ENCODE peak calls at places on chromosome 15, in four cellular contexts. R is HAP-1, V is thoracic aorta, J is kidney. T is an unnamed sample.

GRCh38 chr15:38996111-38996541 is 431.5 kb upstream of the RASGRP1 start:
- DNase-seq in R (no peak), V (no peak), J (no peak), T (no peak)

GRCh38 chr15:69280783-69281182 is 17.9 kb upstream of the PAQR5 start:
- DNase-seq in R (no peak), V (no peak), J (no peak), T (no peak)

GRCh38 chr15:89416339-89417183 is 79.8 kb downstream of the RHCG start:
- DNase-seq in R (peak; percentile 91), V (no peak), J (no peak), T (peak; percentile 80)

GRCh38 chr15:25170113-25170731 is 215.4 kb downstream of the SNRPN start:
- DNase-seq in R (peak; percentile 1), V (no peak), J (peak; percentile 61), T (peak; percentile 44)

GRCh38 chr15:53384417-53384816 is 375.0 kb downstream of the WDR72 start:
- DNase-seq in R (no peak), V (no peak), J (peak; percentile 58), T (peak; percentile 62)

GRCh38 chr15:57680021-57680420 is 26.5 kb upstream of the POLR2M start:
- DNase-seq in R (no peak), V (no peak), J (no peak), T (no peak)

GRCh38 chr15:87660494-87661129 is 595.9 kb downstream of the NTRK3 start:
- DNase-seq in R (no peak), V (no peak), J (no peak), T (no peak)

GRCh38 chr15:65772909-65773308 is 19.2 kb downstream of the DENND4A start:
- DNase-seq in R (no peak), V (no peak), J (no peak), T (no peak)

GRCh38 chr15:101250931-101251829 is 668 bp downstream of the CHSY1 start:
- DNase-seq in R (peak; percentile 73), V (no peak), J (peak; percentile 83), T (no peak)

GRCh38 chr15:67361100-67361499 is 106.5 kb downstream of the IQCH start:
- DNase-seq in R (no peak), V (no peak), J (no peak), T (no peak)

GRCh38 chr15:52466134-52466701 is 62.5 kb downstream of the MYO5A start:
- DNase-seq in R (no peak), V (no peak), J (peak; percentile 71), T (peak; percentile 67)

GRCh38 chr15:65987100-65987499 is 117.8 kb downstream of the RAB11A start:
- DNase-seq in R (no peak), V (no peak), J (no peak), T (no peak)

GRCh38 chr15:37135225-37135624 is 34.9 kb upstream of the MEIS2 start:
- DNase-seq in R (peak; percentile 10), V (no peak), J (no peak), T (no peak)

GRCh38 chr15:88711806-88712205 is 73.0 kb downstream of the ISG20 start:
- DNase-seq in R (no peak), V (no peak), J (no peak), T (no peak)

GRCh38 chr15:77966540-77967290 is 110.8 kb downstream of the TBC1D2B start:
- DNase-seq in R (peak; percentile 85), V (no peak), J (no peak), T (peak; percentile 62)

GRCh38 chr15:85854345-85855097 is 59.8 kb upstream of the KLHL25 start:
- DNase-seq in R (peak; percentile 83), V (no peak), J (no peak), T (no peak)

GRCh38 chr15:99165956-99166689 is 61.2 kb downstream of the SYNM start:
- DNase-seq in R (no peak), V (no peak), J (no peak), T (no peak)

GRCh38 chr15:98949624-98950023 is 58.0 kb downstream of the PGPEP1L start:
- DNase-seq in R (no peak), V (no peak), J (no peak), T (no peak)

GRCh38 chr15:96657096-96657495 is 326.6 kb downstream of the NR2F2 start:
- DNase-seq in R (no peak), V (no peak), J (no peak), T (no peak)

GRCh38 chr15:33559207-33559890 is 248.6 kb downstream of the RYR3 start:
- DNase-seq in R (no peak), V (no peak), J (no peak), T (no peak)

GRCh38 chr15:66707310-66708160 is 5.5 kb downstream of the SMAD6 start:
- DNase-seq in R (peak; percentile 92), V (no peak), J (no peak), T (peak; percentile 72)

GRCh38 chr15:85541744-85542143 is 161.3 kb downstream of the AKAP13 start:
- DNase-seq in R (no peak), V (no peak), J (no peak), T (no peak)

GRCh38 chr15:31439328-31439727 is 112.7 kb downstream of the KLF13 start:
- DNase-seq in R (peak; percentile 33), V (no peak), J (no peak), T (no peak)

GRCh38 chr15:25733036-25733855 is 129.9 kb downstream of the ATP10A start:
- DNase-seq in R (no peak), V (no peak), J (no peak), T (no peak)

GRCh38 chr15:48683991-48684765 is 38.7 kb upstream of the FBN1 start:
- DNase-seq in R (no peak), V (no peak), J (no peak), T (no peak)

GRCh38 chr15:57321973-57322601 is 54.2 kb upstream of the CGNL1 start:
- DNase-seq in R (no peak), V (no peak), J (peak; percentile 18), T (no peak)

GRCh38 chr15:77710171-77710570 is 77.5 kb upstream of the LINGO1 start:
- DNase-seq in R (no peak), V (no peak), J (no peak), T (no peak)

GRCh38 chr15:70479785-70480184 is 283.6 kb downstream of the UACA start:
- DNase-seq in R (no peak), V (no peak), J (no peak), T (no peak)

GRCh38 chr15:70479056-70479455 is 284.3 kb downstream of the UACA start:
- DNase-seq in R (no peak), V (no peak), J (no peak), T (no peak)

GRCh38 chr15:70477750-70478250 is 285.6 kb downstream of the UACA start:
- DNase-seq in R (no peak), V (no peak), J (no peak), T (no peak)

GRCh38 chr15:70478251-70478990 is 284.9 kb downstream of the UACA start:
- DNase-seq in R (no peak), V (no peak), J (peak; percentile 72), T (no peak)

DNA sequence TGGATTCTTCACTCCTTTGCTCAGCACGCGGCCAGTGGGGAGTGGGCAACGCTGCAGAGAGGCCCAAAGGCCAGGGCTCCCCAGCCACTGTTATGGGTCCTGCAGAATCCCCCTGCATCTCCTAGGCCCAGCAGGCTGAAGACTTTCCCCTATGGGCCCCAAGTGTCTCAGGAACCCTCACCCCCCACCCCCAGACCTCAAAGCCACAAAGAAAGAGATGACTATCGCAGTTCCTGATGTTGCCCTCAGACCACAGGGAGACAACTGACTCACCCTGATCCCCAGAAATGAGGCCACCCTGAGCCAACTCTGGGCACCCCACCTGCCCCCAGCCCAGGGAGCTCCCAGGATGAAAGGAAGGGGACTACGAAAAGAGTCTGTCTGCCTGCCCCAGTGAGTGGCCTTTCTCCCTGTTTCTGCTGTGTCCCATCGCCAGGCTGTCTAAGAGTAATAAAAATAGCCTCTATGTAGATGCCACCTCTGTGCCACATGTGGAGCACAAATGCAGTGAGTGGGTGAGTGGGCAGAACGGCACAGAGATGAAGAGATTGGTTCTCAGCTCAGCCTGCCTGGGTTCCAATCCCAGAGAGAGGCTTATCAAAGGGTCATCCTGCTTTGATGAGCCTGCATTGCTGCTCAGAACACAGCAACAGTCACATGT is 283.0 kb downstream of the UACA start:
- DNase-seq in R (no peak), V (no peak), J (no peak), T (no peak)
- H3K4me1 ChIP-seq in R (no peaks in the 10 kb centered on the region), V (peaks cover 5% of the 10 kb centered on the region), J (no peaks in the 10 kb centered on the region), T (peaks cover 11% of the 10 kb centered on the region)

GRCh38 chr15:43796566-43796965 is 3.5 kb downstream of the SERINC4 start:
- DNase-seq in R (no peak), V (no peak), J (no peak), T (no peak)
- H3K4me1 ChIP-seq in R (peaks cover 13% of the 10 kb centered on the region), V (peaks cover 22% of the 10 kb centered on the region), J (peaks cover 46% of the 10 kb centered on the region), T (peaks cover 51% of the 10 kb centered on the region)

DNA sequence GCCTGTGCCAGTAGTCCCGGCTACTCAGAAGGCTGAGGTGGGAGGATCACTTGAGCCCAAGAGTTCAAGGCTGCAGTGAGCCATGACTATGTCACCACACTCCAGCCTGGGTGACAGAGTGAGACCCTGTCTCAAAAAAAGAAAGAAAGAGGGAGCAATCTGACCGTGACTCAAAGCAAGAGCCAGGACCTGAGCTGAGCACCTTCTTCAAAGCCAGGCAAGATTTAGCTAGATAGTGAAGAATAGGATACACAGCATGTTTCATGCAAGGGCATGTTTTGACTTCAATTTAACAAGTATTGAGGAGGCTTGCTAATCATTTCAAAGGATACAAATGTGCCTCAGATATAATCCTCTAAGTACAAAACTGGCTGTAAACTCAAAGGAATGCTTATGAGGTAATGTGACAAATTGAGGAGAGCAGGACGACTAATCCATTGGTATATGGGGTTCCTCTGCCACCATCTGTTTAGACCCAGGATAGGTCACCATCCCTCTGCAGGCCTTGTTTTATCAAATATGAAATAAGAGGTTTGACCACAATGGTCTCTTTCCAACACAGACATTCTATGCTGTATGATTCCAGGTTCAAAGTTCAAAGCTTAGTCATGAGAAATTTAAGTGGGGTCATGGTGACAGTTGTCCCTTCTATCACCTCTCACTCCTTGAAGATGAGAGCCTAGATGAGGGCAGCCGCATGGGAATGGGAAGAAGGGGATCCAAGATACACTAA is 33.2 kb downstream of the RAB27A start:
- DNase-seq in R (no peak), V (no peak), J (no peak), T (no peak)
- H3K4me1 ChIP-seq in R (no peaks in the 10 kb centered on the region), V (peaks cover 2% of the 10 kb centered on the region), J (no peaks in the 10 kb centered on the region), T (peaks cover 31% of the 10 kb centered on the region)

DNA sequence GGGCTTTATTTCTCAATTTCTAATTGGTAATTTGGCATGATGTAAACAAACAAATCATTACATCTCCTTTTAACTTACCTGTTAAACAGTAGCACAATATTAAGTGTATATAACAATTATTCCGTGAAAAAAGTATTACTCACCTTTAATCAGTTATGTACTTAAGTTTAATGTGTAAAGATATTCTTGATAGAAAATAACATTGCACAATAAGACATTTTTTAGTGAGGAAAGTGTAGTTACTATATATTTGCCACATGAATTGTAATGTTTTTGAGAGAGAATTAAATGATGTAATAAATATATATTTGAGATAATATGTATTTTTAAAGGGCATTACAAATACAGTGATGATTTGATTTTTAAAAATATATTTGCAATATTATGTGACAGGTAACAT is 10.9 kb upstream of the CCNB2 start:
- DNase-seq in R (no peak), V (no peak), J (no peak), T (no peak)
- H3K4me1 ChIP-seq in R (no peaks in the 10 kb centered on the region), V (no peaks in the 10 kb centered on the region), J (no peaks in the 10 kb centered on the region), T (no peaks in the 10 kb centered on the region)

GRCh38 chr15:55056500-55056899 is 140.2 kb downstream of the RSL24D1 start:
- DNase-seq in R (no peak), V (no peak), J (no peak), T (no peak)
- H3K4me1 ChIP-seq in R (no peaks in the 10 kb centered on the region), V (no peaks in the 10 kb centered on the region), J (no peaks in the 10 kb centered on the region), T (no peaks in the 10 kb centered on the region)

GRCh38 chr15:74387141-74387541 is 19.7 kb upstream of the CYP11A1 start:
- DNase-seq in R (no peak), V (no peak), J (peak; percentile 75), T (no peak)
- H3K4me1 ChIP-seq in R (no peaks in the 10 kb centered on the region), V (peaks cover 3% of the 10 kb centered on the region), J (peaks cover 9% of the 10 kb centered on the region), T (peaks cover 17% of the 10 kb centered on the region)

T was measured in upper lobe of right lung.